ENCODE peak calls at places on chromosomes 7 and 10, in four cellular contexts. T, H, W and U are unnamed samples. For H3K36me3, the result is how much of the 10 kb centered on the place peaks cover.

GRCh38 chr10:12201543-12201942 is 5.6 kb downstream of the CDC123 start:
- DNase-seq in T (no peak), H (no peak), W (no peak), U (no peak)

GRCh38 chr10:110511734-110512449 is 14.2 kb downstream of the DUSP5 start:
- DNase-seq in H (no peak), W (no peak), T (no peak), U (no peak)

GRCh38 chr7:23098460-23098859 is 7.1 kb upstream of the KLHL7 start:
- DNase-seq in H (no peak), T (no peak), W (no peak), U (no peak)

GRCh38 chr10:102473445-102474331 is 22.3 kb upstream of the C10orf95 start:
- DNase-seq in T (no peak), W (no peak), H (no peak), U (no peak)

GRCh38 chr10:14181197-14181936 is 149.4 kb downstream of the FRMD4A start:
- DNase-seq in T (no peak), W (no peak), H (no peak), U (no peak)

GRCh38 chr7:37758467-37758866 is 74.9 kb downstream of the GPR141 start:
- DNase-seq in T (no peak), H (no peak), W (no peak), U (no peak)

GRCh38 chr10:90751107-90751997 is 106.5 kb downstream of the HTR7 start:
- DNase-seq in T (peak), W (peak), H (peak), U (peak)

GRCh38 chr10:116049158-116049557 is 223.8 kb downstream of the GFRA1 start:
- DNase-seq in T (no peak), H (no peak), W (no peak), U (no peak)

GRCh38 chr10:21989453-21990154 is 13.9 kb downstream of the DNAJC1 start:
- DNase-seq in T (peak), W (peak), H (peak), U (peak)

GRCh38 chr7:42227931-42228591 is 8.9 kb downstream of the GLI3 start:
- DNase-seq in W (peak), T (peak), H (peak), U (no peak)

GRCh38 chr10:61923210-61924024 is 21.9 kb downstream of the ARID5B start:
- DNase-seq in H (no peak), T (peak), W (no peak), U (no peak)

GRCh38 chr10:83427101-83427500 is 712.2 kb upstream of the GHITM start:
- DNase-seq in W (no peak), H (no peak), T (no peak), U (no peak)

GRCh38 chr10:95445223-95445836 is 115.8 kb downstream of the SORBS1 start:
- DNase-seq in H (no peak), T (peak), W (no peak), U (peak)

GRCh38 chr7:130006771-130007170 is 44.4 kb downstream of the ZC3HC1 start:
- DNase-seq in W (no peak), T (no peak), H (no peak), U (no peak)

GRCh38 chr10:69382382-69383117 is 34.2 kb downstream of the TACR2 start:
- DNase-seq in H (peak), T (peak), W (no peak), U (no peak)

GRCh38 chr10:36281871-36282331 is 639.8 kb upstream of the FZD8 start:
- DNase-seq in H (no peak), W (no peak), T (peak), U (no peak)

GRCh38 chr7:14714161-14714728 is 188.3 kb downstream of the DGKB start:
- DNase-seq in W (no peak), H (no peak), T (no peak), U (no peak)

GRCh38 chr7:132526111-132526741 is 50.0 kb downstream of the PLXNA4 start:
- DNase-seq in H (no peak), W (no peak), T (no peak), U (no peak)

GRCh38 chr7:70805360-70805759 is 326.6 kb upstream of the GALNT17 start:
- DNase-seq in W (no peak), H (no peak), T (no peak), U (no peak)
- H3K9ac ChIP-seq in W (no peak), H (no peak), T (no peak), U (no peak)

GRCh38 chr10:73161662-73162061 is 6.1 kb downstream of the ECD start:
- DNase-seq in H (no peak), W (no peak), T (no peak), U (no peak)

GRCh38 chr10:73156054-73156453 is 11.8 kb downstream of the ECD start:
- DNase-seq in H (no peak), T (no peak), W (no peak), U (no peak)

GRCh38 chr10:73163096-73163495 is 4.7 kb downstream of the ECD start:
- DNase-seq in H (no peak), T (peak), W (no peak), U (no peak)

GRCh38 chr10:73159038-73159648 is 8.7 kb downstream of the ECD start:
- DNase-seq in T (peak), H (peak), W (peak), U (peak)

DNA sequence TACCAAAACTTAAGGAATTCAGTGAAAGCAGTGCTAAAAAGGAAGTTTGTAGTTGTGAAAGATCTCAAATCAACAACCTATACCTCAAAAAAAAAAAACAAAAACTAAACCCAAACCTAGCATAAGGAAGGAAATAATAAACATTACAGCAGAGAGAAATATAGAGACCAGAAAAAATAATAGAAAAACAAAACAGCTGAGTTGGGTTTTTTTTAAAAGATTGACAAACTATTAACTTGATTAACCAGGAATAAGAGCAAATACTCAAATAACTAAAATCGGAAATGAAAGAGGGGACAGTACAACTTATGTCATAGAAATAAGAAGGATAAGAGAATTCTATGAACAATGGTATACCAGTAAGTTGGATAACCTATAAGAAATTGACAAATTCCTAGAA is 6.7 kb downstream of the ECD start:
- DNase-seq in H (no peak), W (no peak), T (no peak), U (no peak)
- H3K36me3 ChIP-seq in H (half or more), W (under half), T (under half), U (under half)

GRCh38 chr10:81872206-81872605 is 2.8 kb upstream of the NRG3 start:
- DNase-seq in H (no peak), W (no peak), T (no peak), U (no peak)

GRCh38 chr10:81873231-81873931 is 1.6 kb upstream of the NRG3 start:
- DNase-seq in H (no peak), W (no peak), T (no peak), U (no peak)

GRCh38 chr10:81875680-81876252 is 772 bp downstream of the NRG3 start:
- DNase-seq in T (no peak), H (peak), W (no peak), U (no peak)

GRCh38 chr10:81874878-81875679 is at the start of gene NRG3:
- DNase-seq in T (no peak), W (peak), H (no peak), U (no peak)

GRCh38 chr10:81873932-81874816 is 820 bp upstream of the NRG3 start:
- DNase-seq in H (peak), W (peak), T (no peak), U (peak)
- H3K9ac ChIP-seq in H (no peak), W (no peak), T (no peak), U (no peak)

GRCh38 chr7:30575910-30576309 is 18.8 kb upstream of the GARS1 start:
- DNase-seq in H (no peak), T (no peak), W (no peak), U (no peak)
- H3K36me3 ChIP-seq in H (under half), T (under half), W (under half), U (under half)

GRCh38 chr10:76553700-76554470 is 1083.7 kb downstream of the KCNMA1 start:
- DNase-seq in W (no peak), H (no peak), T (no peak), U (no peak)
- H3K9ac ChIP-seq in W (no peak), H (no peak), T (no peak), U (no peak)

DNA sequence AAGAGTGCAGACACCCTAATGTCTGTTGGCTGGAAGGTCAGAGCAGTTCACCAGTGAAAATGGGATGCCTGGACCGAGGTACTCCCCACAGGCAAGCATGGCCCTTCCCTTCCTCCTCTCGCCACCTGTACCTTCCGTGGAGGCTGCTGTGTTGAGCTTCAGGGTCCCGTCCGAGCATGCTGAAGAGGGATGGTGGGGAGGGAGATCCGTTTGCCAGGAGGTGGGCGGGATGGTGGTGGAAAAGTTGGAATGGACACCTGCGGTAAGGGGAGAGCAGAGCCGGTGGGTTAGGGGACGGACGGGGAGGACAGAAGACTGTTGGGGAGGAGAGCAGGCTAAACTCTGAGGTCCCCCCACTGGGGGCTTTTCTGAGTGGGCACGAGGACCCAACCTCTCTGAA is 15.9 kb upstream of the ZNF777 start:
- DNase-seq in T (no peak), W (no peak), H (no peak), U (no peak)
- H3K36me3 ChIP-seq in T (half or more), W (under half), H (half or more), U (under half)

GRCh38 chr7:101066141-101066857 is 19.0 kb upstream of the TRIM56 start:
- DNase-seq in H (peak), T (no peak), W (peak), U (no peak)
- H3K9ac ChIP-seq in H (no peak), T (no peak), W (no peak), U (no peak)

GRCh38 chr7:105623378-105623777 is 42.1 kb upstream of the EFCAB10 start:
- DNase-seq in W (no peak), T (no peak), H (no peak), U (no peak)
- H3K36me3 ChIP-seq in W (under half), T (under half), H (under half), U (under half)